ENCODE peak calls at places on chromosomes 5 and 9, in nine cellular contexts. One of them, this sample, is unnamed. For H3K4me1, the result is how much of the 10 kb centered on the place peaks cover.

GRCh38 chr9:112750111-112750766 is at the start of gene SNX30:
- DNase-seq in CD8-positive, alpha-beta T cell: peak
- DNase-seq in right lobe of liver: peak
- DNase-seq in SK-N-SH: peak
- DNase-seq in sigmoid colon: peak
- DNase-seq in cardiac muscle cell: peak
- DNase-seq in right atrium auricular region: peak
- DNase-seq in adrenal gland: peak
- DNase-seq in A549: peak
- DNase-seq in this sample: peak

GRCh38 chr9:95204310-95204709 is 113.2 kb downstream of the FANCC start:
- DNase-seq in cardiac muscle cell: no peak
- DNase-seq in CD8-positive, alpha-beta T cell: no peak
- DNase-seq in right lobe of liver: no peak
- DNase-seq in A549: no peak
- DNase-seq in sigmoid colon: no peak
- DNase-seq in SK-N-SH: no peak
- DNase-seq in right atrium auricular region: no peak
- DNase-seq in adrenal gland: no peak
- DNase-seq in this sample: no peak

GRCh38 chr5:38780950-38781349 is 64.9 kb upstream of the OSMR start:
- DNase-seq in SK-N-SH: no peak
- DNase-seq in right atrium auricular region: peak
- DNase-seq in CD8-positive, alpha-beta T cell: no peak
- DNase-seq in A549: peak
- DNase-seq in cardiac muscle cell: peak
- DNase-seq in right lobe of liver: peak
- DNase-seq in adrenal gland: peak
- DNase-seq in sigmoid colon: peak
- DNase-seq in this sample: no peak

GRCh38 chr5:80569086-80569960 is 757 bp downstream of the ANKRD34B start:
- DNase-seq in SK-N-SH: peak
- DNase-seq in right lobe of liver: no peak
- DNase-seq in A549: no peak
- DNase-seq in CD8-positive, alpha-beta T cell: no peak
- DNase-seq in sigmoid colon: no peak
- DNase-seq in cardiac muscle cell: peak
- DNase-seq in adrenal gland: no peak
- DNase-seq in right atrium auricular region: peak
- DNase-seq in this sample: no peak

GRCh38 chr5:108418172-108418571 is 36.3 kb upstream of the FBXL17 start:
- DNase-seq in sigmoid colon: peak
- DNase-seq in CD8-positive, alpha-beta T cell: no peak
- DNase-seq in cardiac muscle cell: no peak
- DNase-seq in right lobe of liver: no peak
- DNase-seq in SK-N-SH: no peak
- DNase-seq in adrenal gland: no peak
- DNase-seq in right atrium auricular region: no peak
- DNase-seq in A549: no peak
- DNase-seq in this sample: no peak

GRCh38 chr5:120778491-120779293 is 314.6 kb downstream of the PRR16 start:
- DNase-seq in cardiac muscle cell: no peak
- DNase-seq in SK-N-SH: no peak
- DNase-seq in CD8-positive, alpha-beta T cell: no peak
- DNase-seq in right lobe of liver: no peak
- DNase-seq in adrenal gland: no peak
- DNase-seq in sigmoid colon: no peak
- DNase-seq in A549: no peak
- DNase-seq in right atrium auricular region: no peak
- DNase-seq in this sample: no peak

GRCh38 chr5:3024126-3024525 is 272.6 kb upstream of the IRX2 start:
- DNase-seq in sigmoid colon: no peak
- DNase-seq in CD8-positive, alpha-beta T cell: no peak
- DNase-seq in adrenal gland: no peak
- DNase-seq in SK-N-SH: no peak
- DNase-seq in right atrium auricular region: no peak
- DNase-seq in cardiac muscle cell: no peak
- DNase-seq in right lobe of liver: no peak
- DNase-seq in A549: no peak
- DNase-seq in this sample: no peak

GRCh38 chr5:122815218-122815767 is 30.1 kb upstream of the SNX24 start:
- DNase-seq in sigmoid colon: no peak
- DNase-seq in right lobe of liver: no peak
- DNase-seq in CD8-positive, alpha-beta T cell: no peak
- DNase-seq in cardiac muscle cell: no peak
- DNase-seq in right atrium auricular region: no peak
- DNase-seq in adrenal gland: no peak
- DNase-seq in SK-N-SH: no peak
- DNase-seq in A549: no peak
- DNase-seq in this sample: no peak

GRCh38 chr9:137147793-137148160 is 8.8 kb downstream of the GRIN1 start:
- DNase-seq in SK-N-SH: no peak
- DNase-seq in right lobe of liver: no peak
- DNase-seq in A549: no peak
- DNase-seq in CD8-positive, alpha-beta T cell: no peak
- DNase-seq in cardiac muscle cell: no peak
- DNase-seq in adrenal gland: no peak
- DNase-seq in right atrium auricular region: no peak
- DNase-seq in sigmoid colon: no peak
- DNase-seq in this sample: no peak

DNA sequence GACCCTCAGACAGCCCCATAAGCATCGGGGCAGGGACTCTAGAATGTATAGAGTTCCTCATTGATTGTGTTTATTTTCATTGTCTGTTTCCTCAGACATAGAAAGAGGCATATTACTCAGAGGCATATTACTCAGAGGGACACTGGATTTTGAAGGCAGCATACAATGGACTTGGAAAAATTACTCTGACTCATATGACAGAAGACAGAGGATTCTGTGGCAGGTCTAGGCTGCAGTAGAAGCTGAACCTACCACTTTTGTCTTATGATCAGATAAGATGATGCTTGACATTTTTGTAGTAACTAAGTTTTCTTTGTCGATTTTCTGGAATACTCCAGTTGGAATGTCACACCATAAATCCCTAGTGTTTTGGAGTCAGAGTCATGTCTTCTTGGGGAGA is 105.2 kb downstream of the ST8SIA4 start:
- DNase-seq in CD8-positive, alpha-beta T cell: no peak
- DNase-seq in sigmoid colon: no peak
- DNase-seq in SK-N-SH: no peak
- DNase-seq in adrenal gland: no peak
- DNase-seq in right lobe of liver: no peak
- DNase-seq in A549: peak
- DNase-seq in cardiac muscle cell: no peak
- DNase-seq in right atrium auricular region: no peak
- DNase-seq in this sample: no peak
- TF ChIP-seq CTCF in CD8-positive, alpha-beta T cell: no peak
- TF ChIP-seq CTCF in sigmoid colon: no peak
- TF ChIP-seq CTCF in SK-N-SH: no peak
- TF ChIP-seq CTCF in adrenal gland: no peak
- TF ChIP-seq CTCF in right lobe of liver: no peak
- TF ChIP-seq CTCF in A549: no peak
- TF ChIP-seq CTCF in cardiac muscle cell: no peak
- TF ChIP-seq CTCF in right atrium auricular region: no peak
- TF ChIP-seq CTCF in this sample: no peak

GRCh38 chr5:102796014-102796413 is 40.9 kb downstream of the PAM start:
- DNase-seq in right atrium auricular region: no peak
- DNase-seq in A549: no peak
- DNase-seq in adrenal gland: no peak
- DNase-seq in SK-N-SH: no peak
- DNase-seq in right lobe of liver: peak
- DNase-seq in sigmoid colon: no peak
- DNase-seq in cardiac muscle cell: no peak
- DNase-seq in CD8-positive, alpha-beta T cell: no peak
- DNase-seq in this sample: no peak

GRCh38 chr5:102797485-102797884 is 42.4 kb downstream of the PAM start:
- DNase-seq in right atrium auricular region: no peak
- DNase-seq in SK-N-SH: no peak
- DNase-seq in A549: no peak
- DNase-seq in right lobe of liver: no peak
- DNase-seq in CD8-positive, alpha-beta T cell: no peak
- DNase-seq in sigmoid colon: no peak
- DNase-seq in adrenal gland: no peak
- DNase-seq in cardiac muscle cell: no peak
- DNase-seq in this sample: no peak

GRCh38 chr5:102798103-102798502 is 43.0 kb downstream of the PAM start:
- DNase-seq in sigmoid colon: no peak
- DNase-seq in A549: no peak
- DNase-seq in SK-N-SH: no peak
- DNase-seq in cardiac muscle cell: no peak
- DNase-seq in right lobe of liver: no peak
- DNase-seq in right atrium auricular region: no peak
- DNase-seq in adrenal gland: no peak
- DNase-seq in CD8-positive, alpha-beta T cell: no peak
- DNase-seq in this sample: no peak

GRCh38 chr5:102795546-102795945 is 40.4 kb downstream of the PAM start:
- DNase-seq in cardiac muscle cell: no peak
- DNase-seq in adrenal gland: no peak
- DNase-seq in CD8-positive, alpha-beta T cell: no peak
- DNase-seq in A549: no peak
- DNase-seq in SK-N-SH: no peak
- DNase-seq in right atrium auricular region: no peak
- DNase-seq in sigmoid colon: no peak
- DNase-seq in right lobe of liver: no peak
- DNase-seq in this sample: no peak

DNA sequence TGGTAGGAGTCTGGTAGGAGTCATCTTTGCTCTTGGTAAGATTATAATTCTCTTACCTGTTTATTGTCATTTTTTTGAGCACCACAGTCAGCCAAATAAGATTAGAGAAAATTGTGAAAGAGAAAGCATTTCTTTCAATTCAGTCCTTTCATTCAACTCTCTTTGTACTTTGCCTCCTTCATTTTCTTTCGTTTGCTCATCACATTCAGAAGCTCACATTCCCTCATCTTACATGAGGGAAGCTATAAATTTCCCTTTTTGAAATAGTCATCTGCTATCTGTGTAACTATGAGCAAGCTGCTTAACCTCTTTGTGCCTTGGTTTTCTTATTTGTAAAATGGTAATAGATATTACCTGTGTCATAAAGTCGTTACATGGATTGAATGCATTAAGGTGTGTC is 41.4 kb downstream of the PAM start:
- DNase-seq in CD8-positive, alpha-beta T cell: no peak
- DNase-seq in right lobe of liver: no peak
- DNase-seq in cardiac muscle cell: no peak
- DNase-seq in A549: no peak
- DNase-seq in SK-N-SH: no peak
- DNase-seq in right atrium auricular region: no peak
- DNase-seq in adrenal gland: no peak
- DNase-seq in sigmoid colon: no peak
- DNase-seq in this sample: no peak
- H3K4me3 ChIP-seq in CD8-positive, alpha-beta T cell: no peak
- H3K4me3 ChIP-seq in right lobe of liver: peak
- H3K4me3 ChIP-seq in cardiac muscle cell: no peak
- H3K4me3 ChIP-seq in A549: no peak
- H3K4me3 ChIP-seq in SK-N-SH: no peak
- H3K4me3 ChIP-seq in right atrium auricular region: no peak
- H3K4me3 ChIP-seq in adrenal gland: no peak
- H3K4me3 ChIP-seq in sigmoid colon: no peak
- H3K4me3 ChIP-seq in this sample: no peak

GRCh38 chr5:124665035-124665434 is 81.4 kb downstream of the ZNF608 start:
- DNase-seq in A549: no peak
- DNase-seq in right lobe of liver: no peak
- DNase-seq in cardiac muscle cell: no peak
- DNase-seq in CD8-positive, alpha-beta T cell: no peak
- DNase-seq in adrenal gland: no peak
- DNase-seq in right atrium auricular region: no peak
- DNase-seq in SK-N-SH: no peak
- DNase-seq in sigmoid colon: no peak
- DNase-seq in this sample: no peak

GRCh38 chr5:124664287-124664686 is 82.2 kb downstream of the ZNF608 start:
- DNase-seq in SK-N-SH: no peak
- DNase-seq in right lobe of liver: no peak
- DNase-seq in A549: no peak
- DNase-seq in sigmoid colon: no peak
- DNase-seq in CD8-positive, alpha-beta T cell: no peak
- DNase-seq in cardiac muscle cell: no peak
- DNase-seq in adrenal gland: no peak
- DNase-seq in right atrium auricular region: no peak
- DNase-seq in this sample: no peak

GRCh38 chr5:124662261-124662781 is 84.1 kb downstream of the ZNF608 start:
- DNase-seq in CD8-positive, alpha-beta T cell: no peak
- DNase-seq in SK-N-SH: no peak
- DNase-seq in adrenal gland: no peak
- DNase-seq in right atrium auricular region: no peak
- DNase-seq in sigmoid colon: no peak
- DNase-seq in A549: peak
- DNase-seq in cardiac muscle cell: no peak
- DNase-seq in right lobe of liver: no peak
- DNase-seq in this sample: no peak

GRCh38 chr5:124661317-124662141 is 84.9 kb downstream of the ZNF608 start:
- DNase-seq in right lobe of liver: no peak
- DNase-seq in sigmoid colon: no peak
- DNase-seq in right atrium auricular region: no peak
- DNase-seq in SK-N-SH: no peak
- DNase-seq in A549: peak
- DNase-seq in adrenal gland: no peak
- DNase-seq in CD8-positive, alpha-beta T cell: no peak
- DNase-seq in cardiac muscle cell: peak
- DNase-seq in this sample: no peak

DNA sequence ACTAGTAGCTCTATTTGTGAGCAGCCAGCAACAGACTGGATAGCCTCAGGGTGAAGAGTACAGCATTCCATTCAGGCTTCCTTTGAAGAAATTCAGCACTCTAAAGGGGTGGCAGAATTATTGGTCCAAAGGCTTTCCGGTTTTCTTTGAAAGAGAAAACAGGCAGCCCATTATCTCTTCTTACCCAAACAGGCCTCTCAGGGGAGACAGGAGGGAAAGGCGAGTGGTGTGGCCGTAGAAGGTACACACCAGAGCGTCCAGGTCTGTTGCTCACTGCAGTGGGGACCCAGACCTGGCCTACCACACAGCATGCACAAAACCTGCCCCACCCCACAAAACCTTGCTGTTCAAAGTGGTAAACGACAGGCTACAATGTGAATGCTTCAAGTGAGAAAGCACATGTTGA is 83.3 kb downstream of the ZNF608 start:
- DNase-seq in cardiac muscle cell: peak
- DNase-seq in SK-N-SH: no peak
- DNase-seq in sigmoid colon: no peak
- DNase-seq in adrenal gland: no peak
- DNase-seq in right lobe of liver: no peak
- DNase-seq in A549: no peak
- DNase-seq in CD8-positive, alpha-beta T cell: no peak
- DNase-seq in right atrium auricular region: no peak
- DNase-seq in this sample: no peak
- H3K4me1 ChIP-seq in cardiac muscle cell: half or more
- H3K4me1 ChIP-seq in SK-N-SH: under half
- H3K4me1 ChIP-seq in sigmoid colon: half or more
- H3K4me1 ChIP-seq in adrenal gland: under half
- H3K4me1 ChIP-seq in right lobe of liver: under half
- H3K4me1 ChIP-seq in A549: half or more
- H3K4me1 ChIP-seq in CD8-positive, alpha-beta T cell: under half
- H3K4me1 ChIP-seq in right atrium auricular region: half or more
- H3K4me1 ChIP-seq in this sample: half or more

DNA sequence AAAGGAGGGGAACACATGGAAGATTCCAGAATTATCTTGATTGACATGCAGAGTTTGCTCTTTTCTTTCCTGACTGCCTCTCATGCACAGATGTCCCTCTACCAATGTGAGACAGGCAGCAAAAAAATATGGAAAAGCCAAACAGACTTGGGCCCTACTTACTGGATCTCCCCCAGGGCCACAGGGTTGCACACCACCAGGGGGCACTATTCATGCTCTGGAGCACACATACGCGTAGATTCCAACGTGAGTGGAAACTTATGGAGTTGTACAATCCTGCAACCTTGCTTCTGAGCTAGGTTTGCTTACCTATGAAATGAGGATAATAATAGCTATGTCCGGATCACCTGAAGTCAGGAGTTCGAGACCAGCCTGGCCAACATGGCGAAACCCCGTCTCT is 319.5 kb downstream of the ARHGEF28 start:
- DNase-seq in cardiac muscle cell: no peak
- DNase-seq in right atrium auricular region: no peak
- DNase-seq in A549: peak
- DNase-seq in CD8-positive, alpha-beta T cell: no peak
- DNase-seq in adrenal gland: no peak
- DNase-seq in right lobe of liver: no peak
- DNase-seq in SK-N-SH: no peak
- DNase-seq in sigmoid colon: no peak
- DNase-seq in this sample: no peak
- TF ChIP-seq CTCF in cardiac muscle cell: no peak
- TF ChIP-seq CTCF in right atrium auricular region: no peak
- TF ChIP-seq CTCF in A549: peak
- TF ChIP-seq CTCF in CD8-positive, alpha-beta T cell: no peak
- TF ChIP-seq CTCF in adrenal gland: no peak
- TF ChIP-seq CTCF in right lobe of liver: no peak
- TF ChIP-seq CTCF in SK-N-SH: peak
- TF ChIP-seq CTCF in sigmoid colon: no peak
- TF ChIP-seq CTCF in this sample: peak

This sample was measured in upper lobe of right lung.